ENCODE peak calls at places on chromosomes 6 and 20, in seven cellular contexts. N, L, I, D, W, M and O are unnamed samples.

GRCh38 chr6:138588805-138589434 is 89.6 kb upstream of the NHSL1 start:
- DNase-seq in W (peak; percentile 57), L (peak; percentile 33), M (peak; percentile 45), N (peak; percentile 53), I (peak; percentile 70), D (peak; percentile 89), O (peak; percentile 76)

GRCh38 chr6:16278048-16278724 is 39.8 kb downstream of the GMPR start:
- DNase-seq in I (no peak), D (no peak), W (no peak), L (no peak), M (no peak), N (no peak), O (no peak)

GRCh38 chr6:7865811-7866210 is 44.8 kb downstream of the TXNDC5 start:
- DNase-seq in D (peak; percentile 77), W (no peak), N (no peak), M (no peak), L (no peak), I (no peak), O (peak; percentile 21)

GRCh38 chr6:122548281-122548680 is 61.9 kb upstream of the PKIB start:
- DNase-seq in N (no peak), D (no peak), M (no peak), L (no peak), W (no peak), I (no peak), O (no peak)

GRCh38 chr6:56868687-56869086 is 86.2 kb upstream of the BEND6 start:
- DNase-seq in D (peak; percentile 76), I (no peak), M (no peak), L (no peak), W (peak; percentile 68), N (no peak), O (peak; percentile 84)

GRCh38 chr6:45696738-45697137 is 318.9 kb downstream of the CLIC5 start:
- DNase-seq in N (no peak), M (no peak), L (no peak), W (no peak), I (no peak), D (no peak), O (no peak)

GRCh38 chr6:133937909-133938308 is 15.1 kb upstream of the TBPL1 start:
- DNase-seq in D (no peak), I (no peak), L (no peak), N (no peak), M (no peak), W (no peak), O (no peak)

GRCh38 chr20:58213112-58213511 is 15.3 kb downstream of the ANKRD60 start:
- DNase-seq in N (no peak), M (no peak), L (no peak), D (no peak), I (no peak), W (no peak), O (peak; percentile 29)

GRCh38 chr6:20175810-20176209 is 36.5 kb downstream of the MBOAT1 start:
- DNase-seq in W (no peak), M (no peak), N (no peak), L (no peak), D (no peak), I (no peak), O (no peak)

GRCh38 chr6:139941826-139942225 is 567.4 kb upstream of the CITED2 start:
- DNase-seq in D (no peak), I (no peak), N (no peak), W (no peak), L (no peak), M (no peak), O (no peak)

GRCh38 chr6:126764104-126764503 is 354.4 kb upstream of the RSPO3 start:
- DNase-seq in D (peak; percentile 41), W (no peak), I (no peak), N (no peak), M (no peak), L (no peak), O (no peak)

GRCh38 chr20:34111057-34111711 is 859 bp downstream of the EIF2S2 start:
- DNase-seq in N (no peak), D (peak; percentile 81), L (no peak), M (no peak), I (no peak), W (peak; percentile 46), O (peak; percentile 81)

GRCh38 chr6:83215131-83216047 is 22.2 kb downstream of the RWDD2A start:
- DNase-seq in L (peak; percentile 48), D (peak; percentile 88), M (peak; percentile 63), I (peak; percentile 52), N (peak; percentile 46), W (peak; percentile 47), O (peak; percentile 80)

GRCh38 chr6:75285156-75285639 is 606 bp upstream of the TMEM30A start:
- DNase-seq in D (no peak), L (no peak), I (peak; percentile 32), N (no peak), M (no peak), W (no peak), O (no peak)

GRCh38 chr20:10648651-10649050 is 25.1 kb downstream of the JAG1 start:
- DNase-seq in D (peak; percentile 70), I (no peak), M (no peak), W (peak; percentile 67), L (no peak), N (no peak), O (peak; percentile 84)

GRCh38 chr6:131954099-131954774 is 3.1 kb upstream of the CCN2 start:
- DNase-seq in D (peak; percentile 75), L (no peak), N (no peak), M (no peak), I (no peak), W (no peak), O (peak; percentile 33)

GRCh38 chr6:54758340-54758739 is 88.2 kb upstream of the FAM83B start:
- DNase-seq in N (no peak), L (no peak), I (no peak), W (no peak), M (no peak), D (no peak), O (no peak)

GRCh38 chr6:3706547-3707467 is 44.7 kb downstream of the PXDC1 start:
- DNase-seq in W (no peak), N (no peak), I (no peak), D (peak; percentile 39), M (no peak), L (no peak), O (no peak)

GRCh38 chr6:110113989-110114388 is 65.5 kb downstream of the WASF1 start:
- DNase-seq in M (no peak), I (no peak), W (no peak), D (no peak), N (no peak), L (no peak), O (no peak)

GRCh38 chr6:36118550-36119107 is 11.7 kb upstream of the MAPK13 start:
- DNase-seq in I (no peak), L (no peak), W (no peak), N (peak; percentile 97), D (no peak), M (no peak), O (no peak)

GRCh38 chr20:23127506-23128279 is 41.6 kb upstream of the CD93 start:
- DNase-seq in W (no peak), I (no peak), N (no peak), L (no peak), M (no peak), D (no peak), O (no peak)

GRCh38 chr6:117616971-117617765 is 14.9 kb upstream of the GOPC start:
- DNase-seq in I (no peak), M (no peak), W (no peak), D (no peak), N (no peak), L (no peak), O (no peak)

GRCh38 chr6:72894091-72894490 is 272.2 kb downstream of the KCNQ5 start:
- DNase-seq in N (no peak), M (no peak), I (no peak), L (no peak), D (no peak), W (no peak), O (no peak)

GRCh38 chr20:3146732-3147341 is 12.8 kb downstream of the FASTKD5 start:
- DNase-seq in M (no peak), D (no peak), N (no peak), W (no peak), L (no peak), I (no peak), O (no peak)

GRCh38 chr20:57396212-57396611 is 5.0 kb downstream of the RBM38 start:
- DNase-seq in N (no peak), W (no peak), L (no peak), D (no peak), M (no peak), I (no peak), O (no peak)

GRCh38 chr20:40568200-40568599 is 120.8 kb downstream of the MAFB start:
- DNase-seq in I (no peak), D (no peak), N (no peak), M (no peak), W (no peak), L (no peak), O (no peak)

GRCh38 chr6:155406801-155407200 is 48.8 kb downstream of the NOX3 start:
- DNase-seq in L (no peak), I (no peak), W (no peak), D (no peak), M (no peak), N (no peak), O (no peak)
- TF ChIP-seq CTCF in L (no peak), I (no peak), W (no peak), D (peak; percentile 7), M (no peak), N (no peak), O (no peak)

GRCh38 chr6:90338409-90338808 is 41.8 kb upstream of the BACH2 start:
- DNase-seq in L (no peak), N (no peak), W (no peak), M (no peak), I (no peak), D (no peak), O (peak; percentile 6)

GRCh38 chr6:90347411-90347841 is 50.8 kb upstream of the BACH2 start:
- DNase-seq in N (no peak), I (no peak), D (no peak), W (no peak), L (no peak), M (no peak), O (no peak)

GRCh38 chr6:90346729-90347128 is 50.1 kb upstream of the BACH2 start:
- DNase-seq in N (no peak), M (no peak), L (no peak), W (no peak), I (no peak), D (no peak), O (no peak)

DNA sequence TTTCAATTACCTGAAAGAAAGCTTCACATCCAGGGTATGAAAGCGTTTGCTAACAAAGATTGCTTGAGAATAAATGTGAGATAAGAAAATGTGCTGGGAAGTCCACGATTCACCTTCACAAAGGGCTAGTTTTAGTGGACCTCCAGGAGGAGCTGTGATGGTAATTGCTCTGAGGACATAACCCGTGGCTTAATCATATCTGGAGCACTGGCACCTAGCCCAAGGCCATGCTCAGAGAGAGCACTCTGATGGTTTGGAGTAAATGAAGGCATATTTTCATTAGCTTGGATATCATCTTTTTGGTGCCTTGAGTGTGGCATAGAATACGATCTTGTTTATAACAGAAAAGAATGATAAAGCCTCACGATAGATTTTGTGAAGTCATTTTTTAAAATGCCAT is 46.9 kb upstream of the BACH2 start:
- DNase-seq in I (no peak), D (peak; percentile 20), M (no peak), W (no peak), L (no peak), N (no peak), O (peak; percentile 12)
- TF ChIP-seq CTCF in I (no peak), D (peak; percentile 12), M (no peak), W (no peak), L (no peak), N (no peak), O (no peak)

GRCh38 chr20:50115591-50116367 is 2.8 kb upstream of the UBE2V1 start:
- DNase-seq in N (peak; percentile 91), I (peak; percentile 94), W (peak; percentile 92), D (peak; percentile 98), M (peak; percentile 97), L (peak; percentile 97), O (peak; percentile 96)
- TF ChIP-seq CTCF in N (no peak), I (no peak), W (no peak), D (no peak), M (no peak), L (no peak), O (no peak)

GRCh38 chr6:30075987-30076311 is 380 bp upstream of the RNF39 start:
- DNase-seq in W (no peak), L (peak; percentile 48), I (no peak), N (no peak), D (no peak), M (peak; percentile 54), O (no peak)
- TF ChIP-seq CTCF in W (no peak), L (no peak), I (no peak), N (no peak), D (no peak), M (no peak), O (no peak)